ENCODE peak calls at places on chromosome 16, in seven cellular contexts. One of them, this sample, is unnamed.
A peak's percentile ranks its signal among the peaks of the same experiment; 100 is the strongest.

GRCh38 chr16:58644108-58644507 is 14.5 kb upstream of the CNOT1 start:
- DNase-seq in ovary: no peak
- DNase-seq in adipocyte: no peak
- DNase-seq in GM12878: no peak
- DNase-seq in HepG2: no peak
- DNase-seq in neural progenitor cell: no peak
- DNase-seq in CD4-positive, CD25-positive, alpha-beta regulatory T cell: no peak
- DNase-seq in this sample: no peak

GRCh38 chr16:74451951-74452758 is 30.9 kb upstream of the CLEC18B start:
- DNase-seq in ovary: no peak
- DNase-seq in adipocyte: no peak
- DNase-seq in GM12878: peak; percentile 38
- DNase-seq in HepG2: no peak
- DNase-seq in neural progenitor cell: no peak
- DNase-seq in CD4-positive, CD25-positive, alpha-beta regulatory T cell: no peak
- DNase-seq in this sample: no peak

GRCh38 chr16:89921131-89921698 is 1.9 kb upstream of the TUBB3 start:
- DNase-seq in ovary: no peak
- DNase-seq in adipocyte: peak; percentile 7
- DNase-seq in GM12878: no peak
- DNase-seq in HepG2: peak; percentile 55
- DNase-seq in neural progenitor cell: peak; percentile 36
- DNase-seq in CD4-positive, CD25-positive, alpha-beta regulatory T cell: no peak
- DNase-seq in this sample: no peak

GRCh38 chr16:23597003-23597756 is 1.1 kb upstream of the NDUFAB1 start:
- DNase-seq in ovary: no peak
- DNase-seq in adipocyte: no peak
- DNase-seq in GM12878: no peak
- DNase-seq in HepG2: peak; percentile 71
- DNase-seq in neural progenitor cell: peak; percentile 78
- DNase-seq in CD4-positive, CD25-positive, alpha-beta regulatory T cell: peak; percentile 20
- DNase-seq in this sample: peak; percentile 16

GRCh38 chr16:9275386-9275785 is 183.9 kb downstream of the HAPSTR1 start:
- DNase-seq in ovary: no peak
- DNase-seq in adipocyte: no peak
- DNase-seq in GM12878: no peak
- DNase-seq in HepG2: no peak
- DNase-seq in neural progenitor cell: no peak
- DNase-seq in CD4-positive, CD25-positive, alpha-beta regulatory T cell: no peak
- DNase-seq in this sample: no peak

GRCh38 chr16:70437582-70438324 is 1.1 kb downstream of the ST3GAL2 start:
- DNase-seq in ovary: no peak
- DNase-seq in adipocyte: peak; percentile 70
- DNase-seq in GM12878: no peak
- DNase-seq in HepG2: no peak
- DNase-seq in neural progenitor cell: peak; percentile 48
- DNase-seq in CD4-positive, CD25-positive, alpha-beta regulatory T cell: no peak
- DNase-seq in this sample: peak; percentile 46

GRCh38 chr16:16062023-16062932 is 112.9 kb downstream of the ABCC1 start:
- DNase-seq in ovary: no peak
- DNase-seq in adipocyte: no peak
- DNase-seq in GM12878: no peak
- DNase-seq in HepG2: no peak
- DNase-seq in neural progenitor cell: peak; percentile 11
- DNase-seq in CD4-positive, CD25-positive, alpha-beta regulatory T cell: peak; percentile 27
- DNase-seq in this sample: peak; percentile 52

GRCh38 chr16:75096730-75097129 is 19.9 kb downstream of the LDHD start:
- DNase-seq in ovary: no peak
- DNase-seq in adipocyte: no peak
- DNase-seq in GM12878: no peak
- DNase-seq in HepG2: no peak
- DNase-seq in neural progenitor cell: peak; percentile 47
- DNase-seq in CD4-positive, CD25-positive, alpha-beta regulatory T cell: no peak
- DNase-seq in this sample: no peak

GRCh38 chr16:64700628-64701027 is 421.2 kb downstream of the CDH11 start:
- DNase-seq in ovary: no peak
- DNase-seq in adipocyte: no peak
- DNase-seq in GM12878: no peak
- DNase-seq in HepG2: no peak
- DNase-seq in neural progenitor cell: no peak
- DNase-seq in CD4-positive, CD25-positive, alpha-beta regulatory T cell: no peak
- DNase-seq in this sample: no peak

GRCh38 chr16:15773964-15774363 is 82.9 kb downstream of the MYH11 start:
- DNase-seq in ovary: no peak
- DNase-seq in adipocyte: peak; percentile 27
- DNase-seq in GM12878: no peak
- DNase-seq in HepG2: no peak
- DNase-seq in neural progenitor cell: no peak
- DNase-seq in CD4-positive, CD25-positive, alpha-beta regulatory T cell: no peak
- DNase-seq in this sample: no peak

GRCh38 chr16:31427441-31428276 is 501 bp downstream of the COX6A2 start:
- DNase-seq in ovary: peak; percentile 78
- DNase-seq in adipocyte: no peak
- DNase-seq in GM12878: no peak
- DNase-seq in HepG2: no peak
- DNase-seq in neural progenitor cell: no peak
- DNase-seq in CD4-positive, CD25-positive, alpha-beta regulatory T cell: peak; percentile 59
- DNase-seq in this sample: peak; percentile 61

DNA sequence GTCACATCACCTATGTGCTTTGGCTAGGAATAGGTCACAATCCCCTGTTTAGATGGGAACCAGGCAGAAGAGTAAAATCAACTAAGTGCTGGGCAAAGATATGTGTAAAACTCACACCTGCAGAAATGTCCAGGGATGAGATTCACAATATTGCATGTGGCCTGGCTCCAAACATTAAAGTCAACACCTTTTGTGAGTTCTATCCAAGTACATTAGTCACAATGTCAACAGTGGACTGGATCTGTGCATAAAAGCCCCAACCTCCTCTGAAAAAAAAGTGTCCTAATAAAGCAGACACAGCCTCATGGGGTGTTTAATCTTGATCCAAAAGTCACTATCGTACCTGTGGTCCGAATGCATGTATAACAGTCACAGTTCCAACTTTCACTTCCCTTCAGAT is 1990.3 kb downstream of the TP53TG3F start:
- DNase-seq in ovary: no peak
- DNase-seq in adipocyte: no peak
- DNase-seq in GM12878: no peak
- DNase-seq in HepG2: no peak
- DNase-seq in neural progenitor cell: no peak
- DNase-seq in CD4-positive, CD25-positive, alpha-beta regulatory T cell: no peak
- DNase-seq in this sample: no peak
- H3K9me3 ChIP-seq in ovary: no peaks in the 10 kb centered on the region
- H3K9me3 ChIP-seq in adipocyte: peaks cover 58% of the 10 kb centered on the region
- H3K9me3 ChIP-seq in GM12878: peaks cover 4% of the 10 kb centered on the region
- H3K9me3 ChIP-seq in HepG2: peaks cover 100% of the 10 kb centered on the region
- H3K9me3 ChIP-seq in neural progenitor cell: peaks cover 26% of the 10 kb centered on the region
- H3K9me3 ChIP-seq in CD4-positive, CD25-positive, alpha-beta regulatory T cell: peaks cover 82% of the 10 kb centered on the region
- H3K9me3 ChIP-seq in this sample: no peaks in the 10 kb centered on the region

DNA sequence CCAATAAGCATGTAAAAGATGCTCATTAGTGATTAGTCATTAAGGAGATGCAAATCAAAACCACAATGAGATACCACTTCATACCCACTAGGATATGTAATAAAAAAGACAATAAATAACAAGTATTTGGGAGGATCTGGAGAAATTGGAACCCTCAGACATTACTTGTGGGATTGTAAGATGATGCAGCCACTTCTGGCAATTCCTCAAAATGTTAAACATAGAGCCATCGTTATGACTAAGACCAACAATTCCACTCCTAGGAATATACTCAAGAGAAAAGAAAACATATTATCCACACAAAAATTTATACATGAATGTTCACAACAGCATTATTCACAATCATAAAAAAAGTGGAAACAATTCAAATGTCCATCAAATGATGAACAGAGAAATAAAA is 336.2 kb upstream of the PMFBP1 start:
- DNase-seq in ovary: no peak
- DNase-seq in adipocyte: no peak
- DNase-seq in GM12878: no peak
- DNase-seq in HepG2: no peak
- DNase-seq in neural progenitor cell: no peak
- DNase-seq in CD4-positive, CD25-positive, alpha-beta regulatory T cell: no peak
- DNase-seq in this sample: no peak
- H3K9me3 ChIP-seq in ovary: no peaks in the 10 kb centered on the region
- H3K9me3 ChIP-seq in adipocyte: no peaks in the 10 kb centered on the region
- H3K9me3 ChIP-seq in GM12878: no peaks in the 10 kb centered on the region
- H3K9me3 ChIP-seq in HepG2: no peaks in the 10 kb centered on the region
- H3K9me3 ChIP-seq in neural progenitor cell: no peaks in the 10 kb centered on the region
- H3K9me3 ChIP-seq in CD4-positive, CD25-positive, alpha-beta regulatory T cell: no peaks in the 10 kb centered on the region
- H3K9me3 ChIP-seq in this sample: no peaks in the 10 kb centered on the region

DNA sequence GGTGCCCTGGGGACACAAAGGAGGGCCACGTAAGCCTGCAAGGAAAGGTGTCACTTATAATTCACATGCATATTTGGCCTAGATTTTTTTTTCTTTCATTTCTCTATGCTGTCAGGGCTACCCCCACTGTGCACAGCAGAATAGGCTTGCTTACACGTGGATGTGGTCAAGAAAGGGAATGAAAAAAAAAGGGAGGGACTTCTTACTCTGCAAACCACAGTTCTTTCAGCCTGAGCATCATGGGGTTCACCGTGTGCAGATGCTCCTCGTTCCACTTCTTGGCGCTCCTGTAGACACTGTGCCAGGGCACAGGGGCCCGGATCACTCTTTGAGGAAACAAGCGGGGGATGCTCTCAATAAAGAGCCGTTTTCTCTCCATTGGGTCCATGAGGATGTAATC is 16.6 kb downstream of the DNAH3 start:
- DNase-seq in ovary: no peak
- DNase-seq in adipocyte: no peak
- DNase-seq in GM12878: no peak
- DNase-seq in HepG2: no peak
- DNase-seq in neural progenitor cell: no peak
- DNase-seq in CD4-positive, CD25-positive, alpha-beta regulatory T cell: no peak
- DNase-seq in this sample: no peak
- H3K9me3 ChIP-seq in ovary: no peaks in the 10 kb centered on the region
- H3K9me3 ChIP-seq in adipocyte: no peaks in the 10 kb centered on the region
- H3K9me3 ChIP-seq in GM12878: no peaks in the 10 kb centered on the region
- H3K9me3 ChIP-seq in HepG2: no peaks in the 10 kb centered on the region
- H3K9me3 ChIP-seq in neural progenitor cell: no peaks in the 10 kb centered on the region
- H3K9me3 ChIP-seq in CD4-positive, CD25-positive, alpha-beta regulatory T cell: no peaks in the 10 kb centered on the region
- H3K9me3 ChIP-seq in this sample: no peaks in the 10 kb centered on the region

GRCh38 chr16:3327514-3327913 is 22.2 kb downstream of the ZNF75A start:
- DNase-seq in ovary: no peak
- DNase-seq in adipocyte: no peak
- DNase-seq in GM12878: no peak
- DNase-seq in HepG2: no peak
- DNase-seq in neural progenitor cell: no peak
- DNase-seq in CD4-positive, CD25-positive, alpha-beta regulatory T cell: no peak
- DNase-seq in this sample: no peak
- H3K9me3 ChIP-seq in ovary: no peaks in the 10 kb centered on the region
- H3K9me3 ChIP-seq in adipocyte: peaks cover 16% of the 10 kb centered on the region
- H3K9me3 ChIP-seq in GM12878: no peaks in the 10 kb centered on the region
- H3K9me3 ChIP-seq in HepG2: no peaks in the 10 kb centered on the region
- H3K9me3 ChIP-seq in neural progenitor cell: no peaks in the 10 kb centered on the region
- H3K9me3 ChIP-seq in CD4-positive, CD25-positive, alpha-beta regulatory T cell: peaks cover 28% of the 10 kb centered on the region
- H3K9me3 ChIP-seq in this sample: no peaks in the 10 kb centered on the region